ENCODE peak calls at places on chromosome 9, in nine cellular contexts. I is WERI-Rb-1, Y is fibroblast of lung, M is WTC11, C is AG04449, G is AG10803, A is body of pancreas, R is GM20000, D is AG09309. W is an unnamed sample.

GRCh38 chr9:21919377-21920362 is 74.5 kb downstream of the CDKN2A start:
- DNase-seq in I (no peak), Y (peak), M (no peak), C (peak), G (peak), A (no peak), R (peak), D (peak), W (no peak)

GRCh38 chr9:135878528-135879236 is 28.7 kb downstream of the CAMSAP1 start:
- DNase-seq in I (no peak), Y (no peak), M (no peak), C (no peak), G (no peak), A (no peak), R (no peak), D (no peak), W (no peak)

GRCh38 chr9:98811051-98811650 is 3.7 kb downstream of the GALNT12 start:
- DNase-seq in I (no peak), Y (peak), M (no peak), C (peak), G (peak), A (no peak), R (no peak), D (peak), W (no peak)

GRCh38 chr9:14029811-14030210 is 284.1 kb downstream of the NFIB start:
- DNase-seq in I (no peak), Y (no peak), M (no peak), C (no peak), G (no peak), A (no peak), R (no peak), D (no peak), W (no peak)

GRCh38 chr9:87959916-87960581 is 14.3 kb downstream of the CDK20 start:
- DNase-seq in I (no peak), Y (peak), M (no peak), C (no peak), G (no peak), A (peak), R (no peak), D (peak), W (no peak)

GRCh38 chr9:136710543-136710942 is 1.8 kb upstream of the DIPK1B start:
- DNase-seq in I (no peak), Y (no peak), M (no peak), C (no peak), G (no peak), A (no peak), R (no peak), D (no peak), W (no peak)

GRCh38 chr9:133027134-133027533 is 3.7 kb upstream of the GTF3C5 start:
- DNase-seq in I (no peak), Y (no peak), M (no peak), C (no peak), G (no peak), A (no peak), R (no peak), D (no peak), W (no peak)

GRCh38 chr9:19133549-19134345 is 6.5 kb upstream of the PLIN2 start:
- DNase-seq in I (no peak), Y (no peak), M (no peak), C (no peak), G (no peak), A (no peak), R (no peak), D (no peak), W (no peak)

GRCh38 chr9:4362281-4362680 is 62.4 kb upstream of the GLIS3 start:
- DNase-seq in I (no peak), Y (no peak), M (no peak), C (no peak), G (no peak), A (no peak), R (no peak), D (no peak), W (no peak)

GRCh38 chr9:104836235-104836634 is 72.3 kb downstream of the NIPSNAP3B start:
- DNase-seq in I (peak), Y (no peak), M (no peak), C (no peak), G (no peak), A (no peak), R (no peak), D (no peak), W (no peak)

GRCh38 chr9:88537743-88538055 is 2.7 kb downstream of the NXNL2 start:
- DNase-seq in I (no peak), Y (peak), M (no peak), C (no peak), G (peak), A (peak), R (no peak), D (peak), W (no peak)

GRCh38 chr9:134136117-134136996 is 475 bp downstream of the WDR5 start:
- DNase-seq in I (no peak), Y (peak), M (peak), C (no peak), G (no peak), A (peak), R (peak), D (no peak), W (peak)

GRCh38 chr9:80792721-80793120 is 896.6 kb downstream of the TLE1 start:
- DNase-seq in I (no peak), Y (no peak), M (no peak), C (no peak), G (no peak), A (no peak), R (no peak), D (no peak), W (no peak)

GRCh38 chr9:136687721-136688223 is 515 bp upstream of the AGPAT2 start:
- DNase-seq in I (no peak), Y (no peak), M (no peak), C (no peak), G (no peak), A (peak), R (no peak), D (no peak), W (no peak)

GRCh38 chr9:131824175-131824594 is 84.3 kb upstream of the RAPGEF1 start:
- DNase-seq in I (no peak), Y (no peak), M (no peak), C (no peak), G (no peak), A (no peak), R (no peak), D (no peak), W (no peak)

GRCh38 chr9:136713555-136713949 is 1.2 kb downstream of the DIPK1B start:
- DNase-seq in I (no peak), Y (no peak), M (no peak), C (no peak), G (no peak), A (no peak), R (peak), D (no peak), W (no peak)

GRCh38 chr9:88742483-88742882 is 207.5 kb downstream of the NXNL2 start:
- DNase-seq in I (no peak), Y (peak), M (no peak), C (no peak), G (peak), A (no peak), R (no peak), D (peak), W (no peak)

GRCh38 chr9:124453586-124454191 is 3.4 kb downstream of the ADGRD2 start:
- DNase-seq in I (no peak), Y (no peak), M (peak), C (no peak), G (no peak), A (no peak), R (peak), D (no peak), W (no peak)

GRCh38 chr9:106682420-106682819 is 180.5 kb upstream of the ZNF462 start:
- DNase-seq in I (no peak), Y (no peak), M (no peak), C (no peak), G (no peak), A (no peak), R (no peak), D (no peak), W (no peak)

GRCh38 chr9:33498387-33498786 is 24.7 kb upstream of the NOL6 start:
- DNase-seq in I (no peak), Y (peak), M (no peak), C (no peak), G (peak), A (no peak), R (no peak), D (no peak), W (no peak)
- TF ChIP-seq CTCF in I (no peak), Y (no peak), M (no peak), C (no peak), G (peak), A (peak), R (no peak), D (peak), W (peak)

DNA sequence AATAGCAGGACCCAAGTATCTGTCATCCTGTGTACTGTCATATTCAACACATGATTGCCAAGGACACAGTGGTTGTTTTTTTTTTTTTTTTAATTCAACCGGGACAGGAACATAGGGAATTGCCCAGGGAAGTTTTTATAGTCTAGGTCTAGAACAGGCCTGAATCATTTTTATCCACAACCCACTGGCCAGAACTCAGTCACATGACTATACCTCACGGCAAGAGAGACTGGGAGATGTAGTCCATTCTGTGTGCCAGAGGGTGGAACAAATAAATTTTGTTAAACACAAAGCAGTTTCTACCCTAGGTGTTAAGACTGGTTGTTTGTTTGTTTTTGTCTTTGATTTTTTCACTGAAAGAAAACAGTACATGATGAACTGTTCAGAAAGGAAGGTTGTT is 105.8 kb upstream of the SMARCA2 start:
- DNase-seq in I (no peak), Y (no peak), M (no peak), C (no peak), G (no peak), A (no peak), R (no peak), D (no peak), W (no peak)
- TF ChIP-seq CTCF in I (no peak), Y (no peak), M (no peak), C (no peak), G (no peak), A (no peak), R (no peak), D (no peak), W (no peak)

GRCh38 chr9:12554636-12555035 is 138.5 kb upstream of the TYRP1 start:
- DNase-seq in I (peak), Y (peak), M (no peak), C (no peak), G (peak), A (peak), R (no peak), D (no peak), W (no peak)
- TF ChIP-seq CTCF in I (peak), Y (no peak), M (no peak), C (peak), G (no peak), A (peak), R (no peak), D (peak), W (no peak)

DNA sequence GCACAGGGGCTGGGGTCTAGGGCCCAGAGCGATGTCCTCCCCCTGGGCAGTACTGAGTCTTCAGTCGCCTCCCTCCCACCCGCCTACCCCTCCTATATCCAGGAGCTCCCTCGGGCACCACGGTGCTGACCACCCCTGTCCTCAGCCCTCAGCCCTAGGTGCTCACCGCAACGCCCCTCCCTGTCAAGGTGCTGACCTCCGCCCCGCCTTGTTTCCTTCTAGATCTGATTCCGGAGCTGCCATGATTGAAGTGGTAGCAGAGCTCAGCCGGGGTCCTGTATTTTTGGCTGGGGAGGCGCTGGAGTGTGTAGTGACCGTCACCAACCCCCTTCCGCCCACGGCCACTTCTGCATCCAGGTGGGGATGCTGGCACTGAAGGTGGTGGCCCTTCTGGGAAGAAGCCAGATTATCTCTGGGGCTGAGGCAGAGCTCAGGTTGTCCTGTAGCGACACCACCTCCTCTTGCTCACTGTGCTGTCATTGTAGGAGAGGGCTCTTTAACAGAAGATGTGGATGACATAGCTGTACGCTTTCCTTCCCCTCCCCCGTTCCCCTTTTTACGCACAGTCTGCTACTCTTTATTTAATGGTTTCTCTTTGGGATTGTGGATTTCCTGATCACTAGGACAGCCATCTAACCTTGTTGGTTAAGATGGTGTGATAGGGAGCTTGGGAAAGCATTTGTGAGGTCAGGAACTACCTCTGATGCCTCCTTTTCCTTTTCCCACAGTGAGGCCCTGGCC is 598 bp downstream of the RGP1 start:
- DNase-seq in I (peak), Y (no peak), M (peak), C (no peak), G (no peak), A (peak), R (peak), D (no peak), W (peak)
- TF ChIP-seq CTCF in I (no peak), Y (no peak), M (no peak), C (no peak), G (no peak), A (no peak), R (no peak), D (no peak), W (peak)

DNA sequence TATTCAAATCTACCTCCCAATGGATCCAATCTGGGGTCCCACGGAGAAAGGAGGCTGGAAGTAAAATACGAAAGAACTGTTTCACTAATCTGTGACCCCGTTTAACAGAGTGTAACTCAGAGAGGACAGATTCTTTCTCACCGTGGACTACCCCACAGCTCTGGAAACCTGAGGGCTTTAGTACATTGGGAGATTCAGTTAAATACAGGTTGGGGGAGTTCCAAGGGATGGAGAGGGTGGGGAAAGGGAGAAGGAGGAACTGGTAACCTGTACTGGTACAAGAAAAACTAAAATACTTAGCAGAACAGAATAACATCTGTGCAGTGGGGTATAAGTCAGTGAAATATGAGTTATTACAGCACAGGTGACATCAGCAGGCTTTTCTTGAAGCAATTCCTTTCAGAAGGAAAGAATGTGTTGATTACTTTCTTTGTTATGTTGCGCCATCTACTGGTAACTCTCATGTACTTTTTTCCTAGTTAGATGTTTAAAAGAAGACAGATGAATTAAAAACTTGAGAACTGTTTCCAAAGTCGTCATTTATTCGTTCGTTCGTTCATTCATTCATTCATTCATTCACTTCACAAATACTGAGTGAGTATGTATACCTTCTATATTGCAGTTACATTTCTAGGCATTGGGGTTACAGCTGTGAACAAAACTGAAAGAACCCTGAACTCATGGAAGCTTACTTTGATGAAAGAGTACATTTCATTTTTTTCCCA is 30.0 kb upstream of the STOM start:
- DNase-seq in I (no peak), Y (peak), M (no peak), C (peak), G (peak), A (no peak), R (peak), D (peak), W (peak)
- TF ChIP-seq CTCF in I (peak), Y (peak), M (peak), C (peak), G (peak), A (peak), R (peak), D (peak), W (peak)

GRCh38 chr9:37191403-37192089 is 71.2 kb downstream of the ZCCHC7 start:
- DNase-seq in I (peak), Y (no peak), M (no peak), C (no peak), G (no peak), A (no peak), R (no peak), D (no peak), W (no peak)
- TF ChIP-seq CTCF in I (no peak), Y (no peak), M (no peak), C (no peak), G (no peak), A (no peak), R (peak), D (no peak), W (peak)

GRCh38 chr9:2193565-2193964 is 178.4 kb downstream of the SMARCA2 start:
- DNase-seq in I (no peak), Y (no peak), M (no peak), C (no peak), G (no peak), A (no peak), R (no peak), D (no peak), W (no peak)
- TF ChIP-seq CTCF in I (no peak), Y (no peak), M (no peak), C (no peak), G (no peak), A (no peak), R (no peak), D (no peak), W (no peak)

GRCh38 chr9:114674798-114675554 is 7.0 kb downstream of the TEX48 start:
- DNase-seq in I (no peak), Y (no peak), M (no peak), C (no peak), G (no peak), A (no peak), R (no peak), D (no peak), W (no peak)
- TF ChIP-seq CTCF in I (peak), Y (no peak), M (no peak), C (no peak), G (no peak), A (no peak), R (no peak), D (peak), W (no peak)